ENCODE peak calls at places on chromosomes 11 and 22, in six cellular contexts. H is heart left ventricle; V is NCI-H774; Y is fibroblast of lung; E is M059J; T is CD4-positive, alpha-beta T cell. N is an unnamed sample.

GRCh38 chr11:113603277-113604059 is 102.6 kb downstream of the TMPRSS5 start:
- DNase-seq in H (peak), V (no peak), Y (no peak), E (peak), T (no peak), N (peak)

GRCh38 chr11:73141031-73141308 is 1.1 kb downstream of the FCHSD2 start:
- DNase-seq in H (peak), V (no peak), Y (no peak), E (peak), T (no peak), N (no peak)

GRCh38 chr22:31625661-31626426 is 36.2 kb downstream of the PISD start:
- DNase-seq in H (peak), V (no peak), Y (no peak), E (no peak), T (no peak), N (no peak)

GRCh38 chr11:100031973-100032372 is 655.1 kb upstream of the ARHGAP42 start:
- DNase-seq in H (no peak), V (no peak), Y (no peak), E (no peak), T (no peak), N (no peak)

GRCh38 chr22:31103899-31104694 is 3.3 kb downstream of the SELENOM start:
- DNase-seq in H (peak), V (no peak), Y (no peak), E (no peak), T (no peak), N (peak)

GRCh38 chr22:37462426-37462825 is 23.8 kb downstream of the MFNG start:
- DNase-seq in H (no peak), V (no peak), Y (no peak), E (no peak), T (no peak), N (no peak)

GRCh38 chr11:122737951-122738693 is 82.6 kb downstream of the UBASH3B start:
- DNase-seq in H (no peak), V (no peak), Y (peak), E (peak), T (no peak), N (no peak)

GRCh38 chr11:105619556-105619955 is 9.7 kb downstream of the GRIA4 start:
- DNase-seq in H (no peak), V (no peak), Y (no peak), E (no peak), T (no peak), N (no peak)

GRCh38 chr11:97514446-97514845 is 1124.6 kb downstream of the JRKL start:
- DNase-seq in H (no peak), V (no peak), Y (no peak), E (no peak), T (no peak), N (no peak)

GRCh38 chr22:25219948-25220442 is 556 bp downstream of the CRYBB2 start:
- DNase-seq in H (no peak), V (peak), Y (no peak), E (no peak), T (no peak), N (no peak)

GRCh38 chr11:119108151-119108856 is 1.2 kb downstream of the C2CD2L start:
- DNase-seq in H (no peak), V (peak), Y (no peak), E (peak), T (no peak), N (no peak)

GRCh38 chr22:27845603-27846100 is 44.1 kb upstream of the MN1 start:
- DNase-seq in H (no peak), V (no peak), Y (no peak), E (no peak), T (no peak), N (no peak)

N was measured in gastrocnemius medialis.